ENCODE peak calls at places on chromosomes 4 and X, in six cellular contexts. I, F, K, G, J and C are unnamed samples.

GRCh38 chr4:84956014-84956413 is 10.5 kb downstream of the WDFY3 start:
- DNase-seq in K (no peak), F (no peak), G (no peak), J (no peak), I (no peak), C (no peak)

GRCh38 chr4:173119818-173120217 is 48.8 kb upstream of the GALNT7 start:
- DNase-seq in G (no peak), F (peak), J (no peak), K (no peak), I (no peak), C (no peak)

GRCh38 chr4:72743078-72743477 is 174.1 kb upstream of the ADAMTS3 start:
- DNase-seq in G (no peak), F (no peak), I (no peak), J (peak), K (no peak), C (peak)

GRCh38 chr4:159312236-159312635 is 209.4 kb downstream of the RAPGEF2 start:
- DNase-seq in G (no peak), J (no peak), F (no peak), K (no peak), I (no peak), C (no peak)

GRCh38 chr4:61614256-61614655 is 414.1 kb downstream of the ADGRL3 start:
- DNase-seq in J (no peak), F (peak), G (no peak), I (no peak), K (no peak), C (no peak)

GRCh38 chr4:5933996-5934831 is 41.3 kb upstream of the CRMP1 start:
- DNase-seq in J (no peak), F (no peak), I (no peak), K (no peak), G (no peak), C (no peak)

GRCh38 chrX:121128946-121129345 is 81.5 kb downstream of the GLUD2 start:
- DNase-seq in K (no peak), I (no peak), F (no peak), J (no peak), G (no peak), C (no peak)

GRCh38 chr4:104859601-104860000 is 287.1 kb upstream of the TET2 start:
- DNase-seq in F (no peak), K (no peak), I (peak), J (no peak), G (no peak), C (no peak)

GRCh38 chr4:75398501-75398900 is 115.7 kb downstream of the RCHY1 start:
- DNase-seq in K (no peak), I (no peak), F (no peak), J (no peak), G (no peak), C (no peak)

GRCh38 chr4:106160560-106160959 is 155.4 kb downstream of the TBCK start:
- DNase-seq in F (peak), K (no peak), J (no peak), G (no peak), I (no peak), C (no peak)

GRCh38 chr4:182175788-182176519 is 67.2 kb upstream of the TENM3 start:
- DNase-seq in F (no peak), J (no peak), K (no peak), I (no peak), G (no peak), C (no peak)

GRCh38 chr4:25694466-25694865 is 38.8 kb downstream of the SLC34A2 start:
- DNase-seq in J (no peak), F (peak), K (no peak), G (no peak), I (no peak), C (no peak)

GRCh38 chrX:9396930-9397329 is 67.9 kb upstream of the TBL1X start:
- DNase-seq in K (no peak), J (no peak), G (no peak), I (peak), F (peak), C (no peak)

GRCh38 chrX:81195712-81196111 is 6.0 kb downstream of the HMGN5 start:
- DNase-seq in F (peak), I (peak), K (no peak), J (peak), G (peak), C (peak)

GRCh38 chr4:139814285-139815015 is 148.8 kb downstream of the MGST2 start:
- DNase-seq in I (peak), G (no peak), J (no peak), F (no peak), K (peak), C (no peak)

DNA sequence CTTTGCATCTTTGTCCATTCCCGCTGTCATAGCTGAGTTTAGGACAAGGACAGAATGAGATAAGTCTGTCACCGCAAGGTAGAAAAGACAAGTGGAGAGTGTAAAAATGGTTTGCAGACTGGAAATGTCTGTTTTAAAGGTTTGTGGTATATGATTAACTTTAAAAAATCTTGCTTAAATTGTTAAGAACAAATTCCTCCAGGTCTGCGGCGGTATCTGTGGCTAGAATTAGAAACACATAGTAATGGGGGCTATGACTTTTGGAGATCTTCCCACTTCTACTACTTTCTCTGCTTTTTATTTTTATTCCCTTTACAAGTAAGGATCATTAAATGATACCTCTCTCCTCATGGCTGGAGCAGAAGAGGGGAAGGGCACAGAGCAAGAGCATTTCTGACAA is 92.2 kb downstream of the MID1IP1 start:
- DNase-seq in G (no peak), F (no peak), J (no peak), I (no peak), K (no peak), C (no peak)
- H3K4me3 ChIP-seq in G (no peak), F (no peak), J (no peak), I (no peak), K (no peak), C (no peak)

GRCh38 chr4:109912706-109913621 is at the start of gene EGF:
- DNase-seq in I (peak), G (no peak), F (peak), J (peak), K (no peak), C (no peak)
- H3K4me3 ChIP-seq in I (peak), G (no peak), F (no peak), J (peak), K (no peak), C (no peak)

DNA sequence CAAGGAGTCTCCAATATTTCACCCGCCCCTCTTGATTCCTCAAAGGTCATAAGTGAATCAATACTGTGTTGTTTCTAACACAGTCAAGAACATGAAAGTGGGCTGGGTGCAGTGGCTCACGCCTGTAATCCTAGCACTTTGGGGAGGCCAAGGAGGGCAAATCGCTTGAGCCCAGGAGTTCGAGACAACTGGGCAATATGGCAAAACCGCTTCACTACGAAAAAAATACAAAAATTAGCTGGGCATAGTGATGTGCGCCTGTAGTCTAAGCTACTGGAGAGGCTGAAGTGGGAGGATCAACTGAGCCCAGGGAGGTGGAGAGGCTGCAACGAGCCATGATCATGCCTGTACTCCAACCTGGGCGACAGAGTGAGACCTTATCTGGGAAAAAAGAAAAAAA is 3.4 kb downstream of the ACSL1 start:
- DNase-seq in K (no peak), J (no peak), I (no peak), G (no peak), F (no peak), C (no peak)
- H3K4me3 ChIP-seq in K (no peak), J (no peak), I (no peak), G (no peak), F (no peak), C (no peak)

GRCh38 chr4:82042042-82042441 is 331.7 kb downstream of the HNRNPD start:
- DNase-seq in J (no peak), G (no peak), K (no peak), I (no peak), F (no peak), C (no peak)

GRCh38 chr4:82044141-82044993 is 329.4 kb downstream of the HNRNPD start:
- DNase-seq in K (no peak), F (peak), J (no peak), I (peak), G (no peak), C (no peak)

GRCh38 chr4:82043809-82044137 is 330.0 kb downstream of the HNRNPD start:
- DNase-seq in G (no peak), K (no peak), I (no peak), F (no peak), J (no peak), C (no peak)

GRCh38 chr4:82045267-82045666 is 328.5 kb downstream of the HNRNPD start:
- DNase-seq in I (no peak), F (no peak), J (no peak), K (no peak), G (no peak), C (no peak)

GRCh38 chr4:82043081-82043808 is 330.5 kb downstream of the HNRNPD start:
- DNase-seq in K (no peak), G (no peak), I (peak), F (no peak), J (peak), C (no peak)
- H3K4me3 ChIP-seq in K (no peak), G (no peak), I (no peak), F (no peak), J (no peak), C (no peak)

GRCh38 chr4:100811046-100811445 is 293.2 kb upstream of the EMCN start:
- DNase-seq in J (no peak), G (no peak), K (no peak), F (no peak), I (no peak), C (no peak)

GRCh38 chr4:100799767-100800539 is 282.1 kb upstream of the EMCN start:
- DNase-seq in I (peak), K (no peak), G (peak), F (no peak), J (no peak), C (no peak)

GRCh38 chr4:100803751-100804150 is 285.9 kb upstream of the EMCN start:
- DNase-seq in G (no peak), K (no peak), F (no peak), I (no peak), J (no peak), C (no peak)

GRCh38 chr4:100806988-100807387 is 289.2 kb upstream of the EMCN start:
- DNase-seq in J (no peak), K (no peak), I (no peak), G (no peak), F (no peak), C (no peak)

DNA sequence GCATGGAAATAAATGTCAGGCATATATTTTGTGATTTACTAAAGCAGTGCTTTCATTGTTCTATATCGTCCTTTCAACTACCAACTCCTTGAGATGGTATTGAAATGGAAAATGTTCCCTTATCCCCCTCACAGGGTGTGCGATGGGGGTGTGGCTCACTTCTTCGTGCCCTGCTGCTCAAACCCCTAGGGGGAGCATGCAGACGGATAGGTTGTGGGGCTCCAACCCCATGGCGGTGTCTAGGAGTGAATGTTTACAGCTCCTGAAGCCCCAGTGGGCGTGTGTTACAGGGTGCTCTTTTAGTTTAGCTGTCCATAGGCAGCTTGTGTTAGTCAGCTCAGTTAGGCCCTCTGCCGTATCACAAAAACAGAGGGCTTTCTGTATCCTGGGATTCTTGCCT is 287.7 kb upstream of the EMCN start:
- DNase-seq in I (no peak), K (no peak), F (no peak), J (no peak), G (no peak), C (no peak)
- H3K4me3 ChIP-seq in I (no peak), K (no peak), F (no peak), J (no peak), G (no peak), C (no peak)

GRCh38 chr4:83851261-83852084 is 315.6 kb downstream of the GPAT3 start:
- DNase-seq in F (peak), J (no peak), K (no peak), I (peak), G (no peak), C (no peak)
- H3K4me3 ChIP-seq in F (no peak), J (no peak), K (no peak), I (peak), G (no peak), C (no peak)

GRCh38 chr4:54062392-54062791 is 2.0 kb downstream of the CHIC2 start:
- DNase-seq in J (no peak), K (no peak), G (no peak), F (no peak), I (no peak), C (no peak)
- H3K4me3 ChIP-seq in J (peak), K (peak), G (peak), F (peak), I (peak), C (no peak)